ENCODE peak calls at places on chromosomes 13 and 19, in ten cellular contexts. E is HFFc6, N is cardiac fibroblast, H is dorsolateral prefrontal cortex, O is H9, D is fibroblast of lung, S is astrocyte of the spinal cord, F is brain microvascular endothelial cell, Z is choroid plexus epithelial cell, U is fibroblast of the aortic adventitia. V is an unnamed sample.

GRCh38 chr19:50823389-50824042 is at the start of gene KLK1:
- DNase-seq in E (no peak), Z (no peak), H (no peak), O (no peak), S (no peak), N (no peak), F (no peak), U (no peak), D (no peak), V (no peak)

GRCh38 chr19:39398297-39398864 is 7.2 kb downstream of the MED29 start:
- DNase-seq in F (peak; percentile 73), Z (peak; percentile 84), N (peak; percentile 84), H (peak; percentile 56), E (peak; percentile 83), S (peak; percentile 80), O (no peak), U (peak; percentile 84), D (peak; percentile 95), V (no peak)

GRCh38 chr19:1057185-1057857 is 9.6 kb upstream of the ARHGAP45 start:
- DNase-seq in U (peak; percentile 69), N (peak; percentile 73), E (peak; percentile 73), S (peak; percentile 76), F (peak; percentile 58), Z (peak; percentile 70), H (no peak), O (peak; percentile 43), D (peak; percentile 80), V (peak; percentile 40)

GRCh38 chr19:17576758-17577532 is 21.5 kb downstream of the COLGALT1 start:
- DNase-seq in S (peak; percentile 4), U (peak; percentile 74), H (no peak), D (peak; percentile 39), N (peak; percentile 55), Z (no peak), F (no peak), E (no peak), O (peak; percentile 100), V (no peak)

GRCh38 chr19:38830039-38830733 is 1.4 kb downstream of the ECH1 start:
- DNase-seq in N (no peak), S (peak; percentile 23), O (no peak), H (no peak), Z (peak; percentile 47), D (peak; percentile 73), U (peak; percentile 37), F (peak; percentile 23), E (peak; percentile 57), V (no peak)

GRCh38 chr13:80977168-80977567 is 636.2 kb upstream of the SPRY2 start:
- DNase-seq in N (no peak), U (no peak), Z (no peak), F (no peak), D (no peak), H (no peak), S (no peak), O (no peak), E (no peak), V (no peak)

GRCh38 chr13:83377486-83377885 is 504.8 kb downstream of the SLITRK1 start:
- DNase-seq in D (peak; percentile 80), N (peak; percentile 7), S (no peak), U (peak; percentile 59), O (no peak), E (no peak), Z (peak; percentile 64), F (peak; percentile 8), H (no peak), V (no peak)

GRCh38 chr19:53041366-53041765 is 3.2 kb upstream of the ERVV-2 start:
- DNase-seq in O (no peak), S (no peak), D (no peak), E (no peak), F (no peak), Z (no peak), H (no peak), N (no peak), U (no peak), V (no peak)

GRCh38 chr19:50933640-50934039 is 19.2 kb downstream of the KLK5 start:
- DNase-seq in S (no peak), Z (peak; percentile 13), D (peak; percentile 8), E (peak; percentile 8), U (peak; percentile 43), O (no peak), H (no peak), N (peak; percentile 29), F (peak; percentile 7), V (no peak)

GRCh38 chr13:41587490-41587889 is 130.1 kb downstream of the RGCC start:
- DNase-seq in E (no peak), F (no peak), U (no peak), H (no peak), Z (no peak), D (no peak), N (no peak), O (peak; percentile 60), S (no peak), V (no peak)

GRCh38 chr13:76398426-76398825 is 487.8 kb downstream of the KCTD12 start:
- DNase-seq in F (peak; percentile 25), E (no peak), Z (peak; percentile 39), H (no peak), S (peak; percentile 29), D (peak; percentile 9), U (no peak), O (no peak), N (no peak), V (no peak)

GRCh38 chr19:4319067-4319718 is 14.8 kb downstream of the FSD1 start:
- DNase-seq in O (no peak), S (no peak), F (no peak), D (no peak), H (no peak), U (no peak), E (no peak), N (no peak), Z (no peak), V (no peak)

GRCh38 chr13:96025283-96025682 is 27.9 kb downstream of the UGGT2 start:
- DNase-seq in H (no peak), E (no peak), U (peak; percentile 15), D (peak; percentile 7), N (peak; percentile 6), O (no peak), F (no peak), S (no peak), Z (peak; percentile 14), V (no peak)

GRCh38 chr19:4061178-4061682 is 5.5 kb downstream of the ZBTB7A start:
- DNase-seq in Z (no peak), S (no peak), E (no peak), N (peak; percentile 52), U (peak; percentile 55), H (no peak), O (peak; percentile 73), F (no peak), D (no peak), V (no peak)

GRCh38 chr19:39913682-39914333 is 20.6 kb downstream of the FCGBP start:
- DNase-seq in F (no peak), S (no peak), Z (no peak), O (no peak), E (no peak), U (no peak), H (no peak), N (no peak), D (no peak), V (no peak)

GRCh38 chr19:37941820-37942515 is 35.0 kb downstream of the SIPA1L3 start:
- DNase-seq in S (no peak), U (no peak), D (no peak), O (no peak), H (no peak), N (no peak), E (no peak), F (no peak), Z (no peak), V (no peak)

GRCh38 chr13:25901460-25902376 is 150.1 kb downstream of the SHISA2 start:
- DNase-seq in U (no peak), E (no peak), F (peak; percentile 97), S (peak; percentile 79), D (peak; percentile 68), O (no peak), H (no peak), N (peak; percentile 83), Z (peak; percentile 96), V (peak; percentile 61)

GRCh38 chr19:29564574-29565005 is 38.8 kb downstream of the VSTM2B start:
- DNase-seq in E (no peak), O (no peak), N (no peak), S (no peak), Z (no peak), U (no peak), H (no peak), F (no peak), D (no peak), V (no peak)

DNA sequence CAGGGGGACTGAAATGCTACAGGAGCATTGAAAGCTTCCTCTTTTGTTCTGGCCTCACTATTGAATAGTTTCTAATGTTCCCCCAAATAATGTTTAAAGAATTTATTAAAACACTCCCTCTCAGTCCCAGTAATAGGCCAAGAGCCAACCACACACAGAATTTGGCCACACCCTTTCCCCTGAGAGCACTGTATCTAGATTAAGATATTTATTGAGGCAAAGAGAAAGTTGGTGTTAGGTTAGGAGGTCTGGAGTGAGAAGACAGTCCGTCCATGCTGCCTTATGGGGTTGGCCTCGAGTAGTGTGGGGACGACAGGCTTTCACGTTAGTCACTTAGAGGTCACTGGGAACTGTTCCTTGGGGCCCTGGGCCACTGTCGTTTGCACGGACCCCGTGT is 122.9 kb upstream of the RNF113B start:
- DNase-seq in N (peak; percentile 14), U (peak; percentile 68), D (peak; percentile 61), O (no peak), S (no peak), E (no peak), H (no peak), F (no peak), Z (no peak), V (no peak)
- TF ChIP-seq CTCF in N (no peak), U (no peak), D (no peak), O (no peak), S (no peak), E (no peak), H (no peak), F (no peak), Z (no peak), V (no peak)

DNA sequence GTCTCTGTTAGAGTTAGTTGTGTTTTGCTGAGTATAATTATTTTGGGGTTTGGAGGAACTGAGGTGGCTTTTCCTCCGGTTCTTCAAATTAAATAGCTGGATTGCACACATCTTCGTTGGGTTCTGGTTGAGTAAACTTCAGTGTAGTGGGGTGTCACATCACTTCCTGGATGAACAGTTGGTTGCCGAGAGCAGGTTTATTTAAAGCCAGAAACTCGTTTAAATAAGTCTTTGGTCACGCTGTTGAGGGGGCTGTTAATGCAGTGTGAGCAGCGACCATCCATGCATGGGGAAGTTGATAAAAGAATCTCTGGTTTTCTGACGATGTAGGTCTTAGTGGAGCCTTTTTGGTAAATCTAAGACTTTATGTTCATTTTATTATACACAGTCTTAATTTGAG is 351.2 kb upstream of the ARGLU1 start:
- DNase-seq in F (peak; percentile 28), D (no peak), U (no peak), H (no peak), Z (peak; percentile 51), E (no peak), N (no peak), O (no peak), S (peak; percentile 22), V (no peak)
- TF ChIP-seq CTCF in F (no peak), D (no peak), U (no peak), H (no peak), Z (no peak), E (no peak), N (no peak), O (no peak), S (no peak), V (no peak)

GRCh38 chr19:43495082-43495481 is 9.5 kb downstream of the PHLDB3 start:
- DNase-seq in Z (no peak), D (no peak), U (no peak), N (no peak), E (no peak), H (no peak), F (no peak), S (no peak), O (no peak), V (no peak)
- TF ChIP-seq CTCF in Z (no peak), D (no peak), U (no peak), N (no peak), E (no peak), H (no peak), F (no peak), S (no peak), O (no peak), V (no peak)

GRCh38 chr13:27826379-27827353 is 34.4 kb downstream of the GSX1 start:
- DNase-seq in D (peak; percentile 88), F (peak; percentile 82), O (peak; percentile 91), U (peak; percentile 88), E (peak; percentile 70), N (peak; percentile 88), S (peak; percentile 88), H (peak; percentile 80), Z (peak; percentile 91), V (peak; percentile 77)
- TF ChIP-seq CTCF in D (peak; percentile 82), F (peak; percentile 92), O (peak; percentile 97), U (peak; percentile 88), E (peak; percentile 97), N (peak; percentile 85), S (peak; percentile 89), H (peak; percentile 97), Z (peak; percentile 83), V (peak; percentile 81)

V was measured in astrocyte of the cerebellum.